ENCODE peak calls at places on chromosomes 12 and 14, in seven cellular contexts. B is nephron progenitor cell, V is natural killer cell, K is GM12865, N is adrenal gland, T is HFFc6, U is fibroblast of mammary gland. Z is an unnamed sample.

GRCh38 chr12:104420868-104421267 is 35.9 kb upstream of the CHST11 start:
- DNase-seq in V (no peak), K (peak), T (no peak), U (no peak), B (no peak), N (no peak), Z (no peak)

GRCh38 chr12:127143020-127143419 is 1124.0 kb upstream of the TMEM132C start:
- DNase-seq in T (no peak), B (no peak), U (no peak), N (no peak), K (no peak), V (no peak), Z (no peak)

GRCh38 chr12:124497658-124498057 is 69.8 kb downstream of the NCOR2 start:
- DNase-seq in U (peak), N (peak), T (peak), B (no peak), K (no peak), V (no peak), Z (no peak)

GRCh38 chr14:54703724-54704123 is 136.8 kb downstream of the SAMD4A start:
- DNase-seq in K (no peak), T (no peak), B (no peak), V (no peak), U (no peak), N (no peak), Z (no peak)

GRCh38 chr14:99344051-99344450 is 72.1 kb upstream of the BCL11B start:
- DNase-seq in V (no peak), T (no peak), U (no peak), B (no peak), K (no peak), N (no peak), Z (no peak)

GRCh38 chr14:24388474-24389179 is 10.2 kb upstream of the NYNRIN start:
- DNase-seq in U (no peak), N (no peak), K (no peak), B (no peak), V (no peak), T (no peak), Z (no peak)

GRCh38 chr14:32358781-32359180 is 29.7 kb downstream of the AKAP6 start:
- DNase-seq in U (no peak), T (no peak), V (no peak), N (no peak), B (no peak), K (no peak), Z (no peak)

GRCh38 chr14:72638021-72638420 is 255.9 kb downstream of the DPF3 start:
- DNase-seq in N (peak), K (no peak), T (peak), B (no peak), V (no peak), U (peak), Z (no peak)

GRCh38 chr12:26492406-26492805 is 297.0 kb downstream of the SSPN start:
- DNase-seq in N (no peak), B (no peak), T (no peak), V (no peak), U (no peak), K (no peak), Z (no peak)

GRCh38 chr12:123143753-123144461 is 7.0 kb downstream of the PITPNM2 start:
- DNase-seq in K (no peak), T (no peak), V (no peak), N (no peak), B (no peak), U (no peak), Z (no peak)

GRCh38 chr12:80598004-80598606 is 109.3 kb upstream of the MYF6 start:
- DNase-seq in U (peak), T (peak), B (peak), N (peak), K (no peak), V (no peak), Z (no peak)

GRCh38 chr12:68319988-68320623 is 12.1 kb downstream of the MDM1 start:
- DNase-seq in V (no peak), U (peak), T (peak), K (no peak), N (no peak), B (no peak), Z (no peak)

GRCh38 chr12:132162508-132163031 is 18.3 kb downstream of the NOC4L start:
- DNase-seq in K (no peak), T (peak), N (peak), B (no peak), V (no peak), U (peak), Z (no peak)

GRCh38 chr12:22101749-22102243 is 55.8 kb downstream of the CMAS start:
- DNase-seq in U (peak), K (peak), V (no peak), T (peak), B (no peak), N (peak), Z (no peak)

GRCh38 chr12:105476616-105477015 is 146.1 kb downstream of the C12orf75 start:
- DNase-seq in N (no peak), B (no peak), V (no peak), U (no peak), K (peak), T (no peak), Z (no peak)

GRCh38 chr14:37253905-37254304 is 56.2 kb downstream of the MIPOL1 start:
- DNase-seq in K (no peak), T (peak), B (no peak), V (no peak), U (peak), N (peak), Z (no peak)

GRCh38 chr12:105220929-105221290 is 15.1 kb downstream of the APPL2 start:
- DNase-seq in V (no peak), B (no peak), N (no peak), U (no peak), K (no peak), T (no peak), Z (no peak)

GRCh38 chr12:51721281-51721940 is 127.1 kb downstream of the FIGNL2 start:
- DNase-seq in T (no peak), V (peak), N (peak), B (peak), K (peak), U (peak), Z (no peak)

GRCh38 chr12:125856366-125856765 is 791.1 kb downstream of the AACS start:
- DNase-seq in B (no peak), K (no peak), N (no peak), T (no peak), V (no peak), U (no peak), Z (no peak)

GRCh38 chr12:126384029-126384564 is 1318.9 kb downstream of the AACS start:
- DNase-seq in K (no peak), T (no peak), V (no peak), B (no peak), N (no peak), U (no peak), Z (no peak)

GRCh38 chr12:100445081-100445481 is 28.6 kb upstream of the NR1H4 start:
- DNase-seq in U (no peak), N (no peak), T (no peak), B (no peak), K (no peak), V (no peak), Z (no peak)

GRCh38 chr14:23284654-23285529 is 1.0 kb downstream of the HOMEZ start:
- DNase-seq in K (peak), N (no peak), B (no peak), V (no peak), T (no peak), U (peak), Z (no peak)

DNA sequence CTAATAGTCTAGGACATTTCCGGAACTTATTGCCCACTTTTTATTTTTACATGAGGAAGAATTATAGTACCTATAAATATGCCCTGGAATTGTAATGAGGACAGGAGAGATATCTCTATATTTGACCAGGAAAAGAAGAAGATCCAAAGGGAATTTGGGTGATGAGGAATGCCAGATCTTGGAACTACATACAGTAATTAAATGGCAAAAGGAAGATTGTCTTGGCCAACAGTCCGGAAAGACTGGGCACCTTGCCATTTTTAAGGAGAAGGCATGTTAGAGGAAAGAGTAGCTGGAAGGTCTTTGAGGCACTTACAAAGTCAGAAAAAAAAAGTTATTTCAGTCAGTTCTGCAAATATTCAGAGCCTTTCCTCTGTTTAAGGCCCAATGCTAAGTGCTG is 616.4 kb downstream of the MED13L start:
- DNase-seq in K (no peak), T (peak), U (peak), V (no peak), N (peak), B (no peak), Z (no peak)
- TF ChIP-seq CTCF in K (no peak), T (no peak), U (no peak), V (no peak), N (no peak), B (no peak), Z (no peak)

GRCh38 chr14:103281496-103282231 is 52.4 kb upstream of the EIF5 start:
- DNase-seq in B (peak), N (peak), K (no peak), T (peak), U (peak), V (no peak), Z (no peak)
- TF ChIP-seq CTCF in B (peak), N (peak), K (no peak), T (peak), U (peak), V (no peak), Z (peak)

GRCh38 chr14:71309756-71310155 is 402.5 kb downstream of the PCNX1 start:
- DNase-seq in K (no peak), V (no peak), B (no peak), U (peak), N (no peak), T (no peak), Z (no peak)
- TF ChIP-seq CTCF in K (no peak), V (no peak), B (no peak), U (peak), N (no peak), T (peak), Z (peak)

DNA sequence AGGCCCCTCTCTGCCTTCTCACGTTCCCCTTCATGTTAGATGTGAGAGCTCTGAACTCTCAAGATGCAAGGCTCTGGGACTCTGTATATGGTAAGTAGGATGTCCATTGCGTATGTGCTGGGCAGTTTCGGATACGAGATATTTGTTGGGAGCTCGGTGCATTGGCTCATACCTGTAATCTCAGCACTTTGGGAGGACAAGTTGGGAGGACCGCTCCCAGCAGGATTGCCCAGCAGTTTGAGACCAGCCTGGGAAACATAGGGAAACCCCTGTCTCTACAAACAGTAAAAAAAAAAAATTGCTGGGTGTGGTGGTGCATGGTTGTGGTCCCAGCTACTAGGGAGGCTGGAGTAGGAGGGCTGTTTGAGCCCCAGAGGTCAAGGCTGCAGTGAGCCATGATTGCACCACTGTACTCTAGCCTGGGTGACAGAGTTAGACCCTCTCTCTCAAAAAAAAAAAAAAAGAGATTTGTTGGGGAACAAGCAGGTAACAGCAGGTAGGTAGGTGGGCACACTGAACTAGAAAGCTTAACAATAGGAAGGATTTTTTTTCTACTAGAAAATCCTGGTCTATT is 3.4 kb downstream of the TMEM120B start:
- DNase-seq in B (no peak), N (no peak), U (no peak), T (no peak), V (no peak), K (no peak), Z (no peak)
- TF ChIP-seq CTCF in B (no peak), N (no peak), U (no peak), T (no peak), V (no peak), K (no peak), Z (no peak)

GRCh38 chr14:75067212-75067611 is 2.2 kb upstream of the ZC2HC1C start:
- DNase-seq in B (no peak), N (no peak), U (no peak), T (no peak), V (no peak), K (no peak), Z (no peak)

GRCh38 chr14:75064205-75064567 is 362 bp upstream of the ACYP1 start:
- DNase-seq in V (no peak), T (no peak), B (no peak), K (no peak), U (no peak), N (no peak), Z (no peak)

GRCh38 chr14:75063013-75063412 is 811 bp downstream of the ACYP1 start:
- DNase-seq in B (no peak), N (no peak), T (no peak), V (no peak), U (no peak), K (peak), Z (no peak)

GRCh38 chr14:75060420-75060819 is 3.4 kb downstream of the ACYP1 start:
- DNase-seq in B (no peak), V (no peak), T (no peak), K (no peak), U (no peak), N (no peak), Z (no peak)

GRCh38 chr14:75063491-75064204 is at the start of gene ACYP1:
- DNase-seq in N (peak), U (peak), K (peak), T (peak), V (peak), B (peak), Z (peak)
- TF ChIP-seq CTCF in N (no peak), U (no peak), K (no peak), T (no peak), V (no peak), B (no peak), Z (no peak)

GRCh38 chr12:32926356-32926755 is 29.8 kb upstream of the PKP2 start:
- DNase-seq in N (no peak), U (no peak), V (no peak), T (no peak), K (no peak), B (no peak), Z (no peak)
- TF ChIP-seq CTCF in N (no peak), U (no peak), V (no peak), T (no peak), K (no peak), B (no peak), Z (no peak)

GRCh38 chr14:65237956-65238355 is 135.6 kb upstream of the MAX start:
- DNase-seq in K (no peak), V (no peak), T (no peak), U (no peak), B (no peak), N (no peak), Z (no peak)
- TF ChIP-seq CTCF in K (no peak), V (no peak), T (no peak), U (no peak), B (no peak), N (no peak), Z (no peak)

Z was measured in type B pancreatic cell.